ENCODE peak calls at places on chromosomes 5 and 9, in four cellular contexts. G is MM.1S, H is BJ, P is HFF-Myc. W is an unnamed sample.

GRCh38 chr9:5578018-5578697 is 50.7 kb upstream of the RIC1 start:
- DNase-seq in G (no peak), H (no peak), P (no peak), W (no peak)

GRCh38 chr9:20838218-20838617 is 154.2 kb downstream of the FOCAD start:
- DNase-seq in G (no peak), H (peak; percentile 20), P (no peak), W (peak; percentile 33)

GRCh38 chr9:125444956-125445506 is 183.4 kb downstream of the GAPVD1 start:
- DNase-seq in G (no peak), H (no peak), P (no peak), W (no peak)

GRCh38 chr9:93114169-93114983 is 18.4 kb downstream of the CARD19 start:
- DNase-seq in G (no peak), H (no peak), P (no peak), W (no peak)

GRCh38 chr5:34062419-34062818 is 19.4 kb upstream of the C1QTNF3 start:
- DNase-seq in G (no peak), H (no peak), P (no peak), W (peak; percentile 64)

GRCh38 chr9:124390812-124391658 is 24.2 kb downstream of the PSMB7 start:
- DNase-seq in G (no peak), H (no peak), P (no peak), W (no peak)

GRCh38 chr5:173848986-173849596 is 39.1 kb upstream of the CPEB4 start:
- DNase-seq in G (peak; percentile 61), H (no peak), P (no peak), W (no peak)

GRCh38 chr9:114908104-114908621 is 22.2 kb downstream of the TNFSF8 start:
- DNase-seq in G (peak; percentile 80), H (peak; percentile 77), P (no peak), W (no peak)

GRCh38 chr5:156036640-156037039 is 290.3 kb upstream of the SGCD start:
- DNase-seq in G (no peak), H (peak; percentile 24), P (no peak), W (no peak)

GRCh38 chr9:123867971-123868370 is 62.0 kb downstream of the DENND1A start:
- DNase-seq in G (no peak), H (no peak), P (no peak), W (no peak)

GRCh38 chr5:167804512-167805220 is 486.8 kb upstream of the WWC1 start:
- DNase-seq in G (no peak), H (no peak), P (no peak), W (no peak)

GRCh38 chr9:136925414-136926153 is 19.0 kb downstream of the FBXW5 start:
- DNase-seq in G (no peak), H (no peak), P (no peak), W (no peak)

GRCh38 chr9:110255064-110255416 is 1.3 kb downstream of the TXN start:
- DNase-seq in G (no peak), H (no peak), P (no peak), W (no peak)

GRCh38 chr5:157143127-157143959 is 678 bp upstream of the MED7 start:
- DNase-seq in G (peak; percentile 37), H (no peak), P (peak; percentile 22), W (no peak)

GRCh38 chr9:95645992-95646391 is 129.2 kb upstream of the PTCH1 start:
- DNase-seq in G (no peak), H (no peak), P (no peak), W (peak; percentile 52)

GRCh38 chr9:2271426-2271825 is 256.3 kb downstream of the SMARCA2 start:
- DNase-seq in G (no peak), H (no peak), P (no peak), W (no peak)

GRCh38 chr9:120617637-120617979 is 37.6 kb upstream of the CDK5RAP2 start:
- DNase-seq in G (no peak), H (no peak), P (no peak), W (no peak)

GRCh38 chr5:156340886-156341285 is 13.9 kb downstream of the SGCD start:
- DNase-seq in G (no peak), H (no peak), P (no peak), W (no peak)

GRCh38 chr5:141814064-141814982 is 63.9 kb downstream of the PCDH1 start:
- DNase-seq in G (no peak), H (no peak), P (no peak), W (no peak)

GRCh38 chr9:37369671-37370070 is 52.8 kb upstream of the GRHPR start:
- DNase-seq in G (no peak), H (no peak), P (no peak), W (no peak)

GRCh38 chr9:120689860-120690259 is 24.4 kb downstream of the MEGF9 start:
- DNase-seq in G (no peak), H (no peak), P (no peak), W (no peak)

GRCh38 chr9:115008536-115008935 is 78.1 kb upstream of the TNFSF8 start:
- DNase-seq in G (no peak), H (peak; percentile 52), P (peak; percentile 65), W (peak; percentile 35)

GRCh38 chr5:133317558-133317957 is 265.7 kb downstream of the HSPA4 start:
- DNase-seq in G (no peak), H (no peak), P (no peak), W (no peak)

GRCh38 chr5:133321286-133321832 is 269.5 kb downstream of the HSPA4 start:
- DNase-seq in G (no peak), H (no peak), P (no peak), W (no peak)

GRCh38 chr5:133321833-133322420 is 270.1 kb downstream of the HSPA4 start:
- DNase-seq in G (no peak), H (no peak), P (no peak), W (no peak)

GRCh38 chr5:133319244-133319643 is 267.4 kb downstream of the HSPA4 start:
- DNase-seq in G (no peak), H (no peak), P (no peak), W (no peak)

GRCh38 chr5:133319905-133320520 is 268.2 kb downstream of the HSPA4 start:
- DNase-seq in G (no peak), H (no peak), P (no peak), W (no peak)
- TF ChIP-seq CTCF in G (no peak), H (no peak), P (peak; percentile 28), W (peak; percentile 43)

GRCh38 chr5:53478411-53479044 is 1.9 kb upstream of the FST start:
- DNase-seq in G (peak; percentile 69), H (no peak), P (no peak), W (no peak)
- H3K4me3 ChIP-seq in G (peak overlapping the region; percentile 41), H (peak overlapping the region; percentile 89), P (peak overlapping the region; percentile 95), W (peak overlapping the region; percentile 30)

GRCh38 chr9:83523684-83524083 is 14.5 kb downstream of the FRMD3 start:
- DNase-seq in G (no peak), H (no peak), P (no peak), W (no peak)
- TF ChIP-seq CTCF in G (no peak), H (no peak), P (no peak), W (peak; percentile 8)

DNA sequence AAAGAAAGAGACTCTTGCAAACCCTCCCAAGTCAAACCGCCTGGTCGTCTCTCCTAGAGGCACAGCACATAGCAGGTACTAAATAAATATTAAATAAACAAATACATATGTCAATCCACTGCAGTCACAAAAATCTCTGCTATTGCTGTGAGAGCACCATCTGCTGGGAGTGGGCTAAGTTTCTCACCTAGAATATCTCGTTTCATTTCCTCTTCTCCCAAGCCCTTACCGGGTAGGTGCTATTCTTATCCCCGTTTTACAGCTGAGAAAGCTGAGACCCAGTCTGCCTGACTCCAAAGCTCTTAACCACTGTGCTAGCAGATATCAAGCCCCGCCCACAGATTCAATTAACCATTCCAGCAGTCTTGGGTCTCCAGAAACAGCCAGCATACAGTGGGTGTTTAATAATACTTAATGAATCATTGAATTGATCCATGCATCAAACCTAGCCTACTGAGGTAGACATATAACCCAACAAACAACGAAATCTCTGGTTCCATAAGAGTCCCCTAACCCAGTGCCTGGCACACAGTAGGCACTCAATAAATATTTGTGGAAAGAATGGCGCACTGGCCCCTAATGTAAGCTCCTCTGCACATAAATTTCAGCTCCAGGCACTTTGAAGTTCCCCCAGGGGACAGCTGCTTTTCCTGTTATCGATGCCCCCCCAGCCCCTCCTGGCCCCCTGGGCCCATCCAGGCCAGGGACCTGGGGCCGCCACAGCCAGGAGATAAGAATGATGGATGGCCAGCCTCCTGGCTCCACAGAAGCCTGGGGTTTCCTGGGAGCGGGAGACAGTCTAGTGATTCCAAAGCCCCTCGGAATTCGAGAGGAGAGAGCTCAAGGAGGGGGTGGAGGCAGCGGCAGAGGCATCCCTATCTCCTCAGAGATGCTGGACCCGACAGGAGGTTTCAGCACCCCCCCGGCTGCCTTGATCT is 98.1 kb upstream of the HAND1 start:
- DNase-seq in G (peak; percentile 79), H (no peak), P (no peak), W (no peak)
- H3K4me3 ChIP-seq in G (no peak overlapping the region), H (no peak overlapping the region), P (no peak overlapping the region), W (no peak overlapping the region)

DNA sequence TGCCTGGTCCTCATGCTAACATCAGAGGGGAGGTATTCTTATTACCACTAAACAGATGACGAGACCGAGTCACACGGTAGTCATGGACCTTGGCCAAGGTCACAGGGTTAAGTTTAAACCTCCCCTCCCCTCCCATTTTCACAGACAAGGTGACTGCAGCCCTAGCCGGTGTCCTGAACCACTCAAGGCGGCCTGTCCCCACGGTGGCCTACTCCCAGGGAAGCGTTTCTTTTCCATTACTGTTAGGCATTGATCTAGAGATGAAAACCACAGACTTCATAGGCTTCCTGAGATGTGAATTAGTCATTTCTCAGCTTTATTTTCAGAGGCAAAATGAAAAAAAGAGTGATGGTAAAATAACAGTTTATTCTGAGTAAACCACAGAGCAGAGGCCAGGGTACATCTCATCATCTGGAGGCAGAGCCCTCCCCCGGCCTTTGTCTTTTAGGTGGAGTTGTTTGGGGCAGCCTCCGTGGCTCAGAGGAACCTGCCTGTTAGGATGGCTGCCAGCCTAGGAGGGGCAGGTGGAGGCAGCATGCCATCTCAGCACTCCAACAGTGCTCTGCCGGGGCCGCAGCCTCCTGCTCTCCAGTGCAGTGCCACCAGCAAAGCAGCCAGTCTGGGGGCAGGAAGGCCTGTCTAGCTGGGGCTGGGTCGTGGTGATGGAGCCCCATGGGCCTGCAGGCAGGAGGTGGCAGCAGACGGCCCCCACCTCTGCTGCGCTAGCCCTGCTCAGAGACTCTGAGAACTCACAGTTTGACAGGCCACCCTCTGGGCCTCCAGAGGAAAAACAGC is 71.2 kb downstream of the RAPGEF1 start:
- DNase-seq in G (no peak), H (no peak), P (no peak), W (no peak)
- TF ChIP-seq CTCF in G (no peak), H (no peak), P (no peak), W (no peak)

GRCh38 chr9:133476036-133476435 is 2.9 kb downstream of the SLC2A6 start:
- DNase-seq in G (no peak), H (no peak), P (no peak), W (no peak)

GRCh38 chr9:133476531-133476930 is 2.4 kb downstream of the SLC2A6 start:
- DNase-seq in G (no peak), H (no peak), P (no peak), W (no peak)

GRCh38 chr9:133476941-133477340 is 2.0 kb downstream of the SLC2A6 start:
- DNase-seq in G (no peak), H (no peak), P (no peak), W (no peak)

GRCh38 chr9:133477992-133478850 is 678 bp downstream of the SLC2A6 start:
- DNase-seq in G (no peak), H (no peak), P (no peak), W (no peak)

DNA sequence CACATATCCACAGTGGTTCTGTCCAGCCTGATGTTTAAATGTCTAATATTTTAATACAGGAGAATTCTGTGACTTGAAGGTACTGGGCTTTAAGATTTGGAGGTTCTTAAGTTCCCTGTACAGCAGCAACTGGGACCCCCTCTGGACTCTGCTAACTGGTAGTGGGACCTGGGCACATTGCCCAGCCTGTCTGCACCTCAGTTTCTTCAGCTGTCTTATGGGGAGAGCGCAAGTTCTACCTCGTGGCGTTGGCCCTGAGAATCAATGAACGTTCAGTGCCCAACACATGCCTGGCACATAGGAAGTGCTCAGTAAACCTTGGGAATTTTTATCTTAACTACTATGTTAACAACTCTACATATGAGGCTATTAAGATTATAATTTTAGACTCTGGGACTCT is 1.4 kb downstream of the SLC2A6 start:
- DNase-seq in G (no peak), H (no peak), P (no peak), W (no peak)
- H3K4me3 ChIP-seq in G (no peak overlapping the region), H (no peak overlapping the region), P (peak overlapping the region; percentile 58), W (peak overlapping the region; percentile 79)

W was measured in epithelial cell of proximal tubule.